ENCODE peak calls at places on chromosomes 16 and 17, in ten cellular contexts. Y, X, T, R, U, B, G, L, I and Z are unnamed samples.
A peak's percentile ranks its signal among the peaks of the same experiment; 100 is the strongest.

GRCh38 chr16:9206156-9206555 is 114.7 kb downstream of the HAPSTR1 start:
- DNase-seq in G (no peak), I (no peak), T (no peak), L (no peak), X (no peak), Y (no peak), R (no peak), B (peak; percentile 13), U (no peak), Z (no peak)

GRCh38 chr16:35881654-35882053 is 2422.2 kb downstream of the TP53TG3F start:
- DNase-seq in B (no peak), I (no peak), T (no peak), Y (no peak), X (no peak), R (no peak), U (no peak), G (no peak), L (no peak), Z (no peak)

GRCh38 chr17:31560836-31561235 is 169.4 kb downstream of the RAB11FIP4 start:
- DNase-seq in X (no peak), L (no peak), Y (no peak), B (no peak), U (no peak), I (no peak), T (no peak), R (no peak), G (no peak), Z (no peak)

GRCh38 chr17:4199818-4200402 is 56.9 kb downstream of the CYB5D2 start:
- DNase-seq in I (peak; percentile 18), Y (no peak), B (peak; percentile 32), G (no peak), R (peak; percentile 51), L (peak; percentile 59), U (no peak), T (peak; percentile 27), X (peak; percentile 26), Z (peak; percentile 69)

GRCh38 chr17:57608369-57609124 is 136.6 kb downstream of the CCDC182 start:
- DNase-seq in I (no peak), Y (no peak), B (no peak), T (no peak), L (no peak), X (no peak), R (no peak), U (no peak), G (no peak), Z (no peak)

GRCh38 chr16:52547001-52547833 is at the start of gene TOX3:
- DNase-seq in T (peak; percentile 59), X (peak; percentile 42), R (peak; percentile 23), G (no peak), L (no peak), B (peak; percentile 77), U (no peak), Y (no peak), I (no peak), Z (peak; percentile 78)

GRCh38 chr16:30892670-30893069 is 1.2 kb downstream of the BCL7C start:
- DNase-seq in U (no peak), X (no peak), B (no peak), T (no peak), I (no peak), Y (no peak), L (no peak), R (no peak), G (no peak), Z (no peak)

GRCh38 chr16:2979669-2980226 is 498 bp downstream of the PKMYT1 start:
- DNase-seq in R (no peak), T (no peak), Y (no peak), L (no peak), G (no peak), B (peak; percentile 67), I (no peak), X (peak; percentile 53), U (no peak), Z (peak; percentile 55)

GRCh38 chr17:83175551-83176271 is 96.3 kb downstream of the METRNL start:
- DNase-seq in U (no peak), X (peak; percentile 5), I (no peak), R (no peak), T (no peak), G (no peak), L (no peak), Y (no peak), B (no peak), Z (no peak)

GRCh38 chr17:54968259-54968953 is at the start of the genes COX11 and STXBP4:
- DNase-seq in L (peak; percentile 98), X (peak; percentile 94), G (peak; percentile 94), Y (peak; percentile 93), R (peak; percentile 96), B (peak; percentile 98), U (peak; percentile 95), I (peak; percentile 95), T (peak; percentile 93), Z (peak; percentile 99)

GRCh38 chr17:74770498-74771318 is 5.4 kb downstream of the NAT9 start:
- DNase-seq in B (peak; percentile 57), Y (no peak), I (no peak), T (peak; percentile 79), U (no peak), R (peak; percentile 63), G (peak; percentile 67), X (peak; percentile 79), L (peak; percentile 77), Z (peak; percentile 76)

GRCh38 chr16:23174622-23175021 is 7.9 kb upstream of the SCNN1G start:
- DNase-seq in B (no peak), R (peak; percentile 29), I (no peak), G (no peak), Y (no peak), L (no peak), T (no peak), U (no peak), X (no peak), Z (no peak)

GRCh38 chr17:29019475-29020181 is 13.8 kb upstream of the SEZ6 start:
- DNase-seq in L (no peak), X (no peak), G (no peak), U (no peak), B (peak; percentile 96), I (no peak), Y (no peak), T (no peak), R (no peak), Z (peak; percentile 30)

GRCh38 chr16:381788-382717 is at the start of gene PGAP6:
- DNase-seq in I (no peak), R (peak; percentile 62), T (peak; percentile 70), Y (no peak), X (peak; percentile 75), U (no peak), L (no peak), G (peak; percentile 75), B (peak; percentile 89), Z (peak; percentile 68)

GRCh38 chr17:45019177-45019711 is 32.2 kb downstream of the DCAKD start:
- DNase-seq in G (peak; percentile 61), R (no peak), U (peak; percentile 35), L (peak; percentile 45), T (peak; percentile 48), Y (no peak), X (peak; percentile 76), I (peak; percentile 21), B (peak; percentile 87), Z (peak; percentile 74)

GRCh38 chr16:3520861-3521260 is 20.1 kb downstream of the CLUAP1 start:
- DNase-seq in R (no peak), Y (no peak), G (no peak), B (no peak), T (no peak), X (no peak), L (no peak), U (no peak), I (no peak), Z (no peak)

GRCh38 chr16:57607676-57608461 is 20.6 kb upstream of the ADGRG1 start:
- DNase-seq in R (no peak), B (no peak), L (no peak), G (no peak), Y (no peak), I (no peak), T (no peak), X (no peak), U (no peak), Z (no peak)

GRCh38 chr17:64067642-64068041 is 47.2 kb upstream of the ICAM2 start:
- DNase-seq in R (no peak), X (no peak), T (no peak), U (no peak), Y (no peak), G (no peak), B (no peak), L (no peak), I (no peak), Z (no peak)

GRCh38 chr17:64777413-64778101 is 115.5 kb upstream of the SMURF2 start:
- DNase-seq in T (peak; percentile 4), R (no peak), L (no peak), B (peak; percentile 77), G (no peak), X (no peak), U (no peak), I (no peak), Y (no peak), Z (peak; percentile 76)

GRCh38 chr17:64022631-64023063 is 2.2 kb upstream of the ICAM2 start:
- DNase-seq in Y (no peak), R (no peak), T (no peak), I (no peak), L (no peak), U (no peak), X (no peak), G (no peak), B (no peak), Z (no peak)